ENCODE peak calls at places on chromosome 16, in six cellular contexts. E is suprapubic skin, X is breast epithelium, S is esophagus muscularis mucosa, C is stomach, P is H1. I is an unnamed sample. For H3K36me3, the result is how much of the 10 kb centered on the place peaks cover.

GRCh38 chr16:22257440-22257839 is 39.8 kb upstream of the POLR3E start:
- DNase-seq in E (no peak), X (no peak), S (no peak), C (no peak), P (no peak), I (no peak)

GRCh38 chr16:81214745-81215166 is 23.7 kb upstream of the BCO1 start:
- DNase-seq in E (no peak), X (no peak), S (no peak), C (peak), P (peak), I (no peak)

GRCh38 chr16:11585460-11586374 is 1.0 kb downstream of the LITAF start:
- DNase-seq in E (peak), X (no peak), S (no peak), C (peak), P (no peak), I (no peak)

GRCh38 chr16:21646721-21647561 is 5.5 kb downstream of the IGSF6 start:
- DNase-seq in E (no peak), X (no peak), S (no peak), C (peak), P (no peak), I (no peak)

GRCh38 chr16:85227262-85227923 is 115.1 kb upstream of the CIBAR2 start:
- DNase-seq in E (no peak), X (no peak), S (no peak), C (no peak), P (no peak), I (no peak)

GRCh38 chr16:70161350-70161749 is 12.2 kb upstream of the CLEC18C start:
- DNase-seq in E (peak), X (no peak), S (peak), C (no peak), P (no peak), I (no peak)

GRCh38 chr16:49628148-49628547 is 227.8 kb downstream of the ZNF423 start:
- DNase-seq in E (no peak), X (no peak), S (no peak), C (no peak), P (no peak), I (no peak)

GRCh38 chr16:52580488-52580887 is 33.5 kb upstream of the TOX3 start:
- DNase-seq in E (no peak), X (no peak), S (no peak), C (no peak), P (no peak), I (no peak)

GRCh38 chr16:89325861-89326471 is 108.5 kb downstream of the ZNF778 start:
- DNase-seq in E (no peak), X (no peak), S (no peak), C (peak), P (no peak), I (no peak)

GRCh38 chr16:637081-638018 is 1.2 kb upstream of the METTL26 start:
- DNase-seq in E (no peak), X (peak), S (peak), C (peak), P (no peak), I (no peak)

GRCh38 chr16:88382491-88383400 is at the start of gene ZNF469:
- DNase-seq in E (peak), X (no peak), S (no peak), C (peak), P (no peak), I (no peak)

GRCh38 chr16:30009990-30010816 is 624 bp downstream of the DOC2A start:
- DNase-seq in E (no peak), X (no peak), S (no peak), C (no peak), P (no peak), I (no peak)

GRCh38 chr16:66662445-66663194 is 33.9 kb downstream of the CMTM4 start:
- DNase-seq in E (no peak), X (no peak), S (no peak), C (no peak), P (no peak), I (no peak)

GRCh38 chr16:868846-869822 is 68.6 kb upstream of the GNG13 start:
- DNase-seq in E (no peak), X (no peak), S (no peak), C (no peak), P (no peak), I (no peak)

GRCh38 chr16:12290868-12291267 is 314.3 kb downstream of the SNX29 start:
- DNase-seq in E (no peak), X (no peak), S (no peak), C (no peak), P (no peak), I (no peak)

GRCh38 chr16:54651440-54651839 is 279.2 kb upstream of the IRX5 start:
- DNase-seq in E (no peak), X (no peak), S (no peak), C (no peak), P (peak), I (no peak)

GRCh38 chr16:79264237-79265104 is 336.1 kb downstream of the MAF start:
- DNase-seq in E (no peak), X (no peak), S (no peak), C (no peak), P (no peak), I (no peak)

GRCh38 chr16:78705694-78706093 is 606.2 kb downstream of the WWOX start:
- DNase-seq in E (no peak), X (no peak), S (no peak), C (no peak), P (no peak), I (no peak)

GRCh38 chr16:65547799-65548446 is 426.1 kb upstream of the CDH11 start:
- DNase-seq in E (no peak), X (no peak), S (no peak), C (no peak), P (no peak), I (no peak)

GRCh38 chr16:66961065-66961744 is at the start of gene CES3:
- DNase-seq in E (no peak), X (no peak), S (no peak), C (peak), P (peak), I (no peak)

GRCh38 chr16:87198881-87199280 is 118.3 kb downstream of the C16orf95 start:
- DNase-seq in E (no peak), X (no peak), S (no peak), C (no peak), P (no peak), I (no peak)

GRCh38 chr16:46789499-46790414 is 41.2 kb downstream of the C16orf87 start:
- DNase-seq in E (peak), X (peak), S (no peak), C (peak), P (peak), I (no peak)

GRCh38 chr16:56964243-56965148 is 2.7 kb downstream of the CETP start:
- DNase-seq in E (peak), X (peak), S (peak), C (peak), P (peak), I (no peak)

GRCh38 chr16:30585022-30585399 is 486 bp downstream of the ZNF785 start:
- DNase-seq in E (no peak), X (no peak), S (no peak), C (no peak), P (no peak), I (no peak)

GRCh38 chr16:19288872-19289799 is 3.6 kb downstream of the CLEC19A start:
- DNase-seq in E (no peak), X (no peak), S (no peak), C (no peak), P (no peak), I (no peak)

GRCh38 chr16:89162314-89162713 is 9.2 kb upstream of the CDH15 start:
- DNase-seq in E (no peak), X (no peak), S (no peak), C (no peak), P (no peak), I (no peak)

GRCh38 chr16:50592996-50593395 is 44.8 kb downstream of the NKD1 start:
- DNase-seq in E (no peak), X (no peak), S (no peak), C (no peak), P (no peak), I (no peak)

GRCh38 chr16:10077861-10078260 is 104.4 kb downstream of the GRIN2A start:
- DNase-seq in E (no peak), X (no peak), S (no peak), C (no peak), P (no peak), I (no peak)

GRCh38 chr16:88061346-88062110 is 110.3 kb downstream of the BANP start:
- DNase-seq in E (no peak), X (no peak), S (no peak), C (no peak), P (no peak), I (no peak)

GRCh38 chr16:84724619-84725307 is 25.0 kb downstream of the USP10 start:
- DNase-seq in E (no peak), X (no peak), S (no peak), C (no peak), P (no peak), I (no peak)

GRCh38 chr16:25966172-25967097 is 274.7 kb downstream of the HS3ST4 start:
- DNase-seq in E (no peak), X (no peak), S (no peak), C (no peak), P (no peak), I (no peak)

GRCh38 chr16:11097094-11097781 is 152.9 kb downstream of the CLEC16A start:
- DNase-seq in E (no peak), X (no peak), S (no peak), C (no peak), P (no peak), I (no peak)

GRCh38 chr16:4603624-4604170 is 11.0 kb downstream of the UBALD1 start:
- DNase-seq in E (no peak), X (no peak), S (no peak), C (no peak), P (no peak), I (no peak)

GRCh38 chr16:28587386-28587785 is 9.5 kb downstream of the SULT1A2 start:
- DNase-seq in E (no peak), X (no peak), S (no peak), C (no peak), P (no peak), I (no peak)

GRCh38 chr16:49590166-49590871 is 216.7 kb downstream of the C16orf78 start:
- DNase-seq in E (no peak), X (no peak), S (no peak), C (peak), P (no peak), I (no peak)

GRCh38 chr16:71406724-71407123 is 35.1 kb downstream of the TLE7 start:
- DNase-seq in E (no peak), X (no peak), S (no peak), C (no peak), P (no peak), I (no peak)

GRCh38 chr16:68762996-68763756 is 26.1 kb downstream of the CDH1 start:
- DNase-seq in E (no peak), X (no peak), S (no peak), C (no peak), P (no peak), I (no peak)

GRCh38 chr16:87457051-87457611 is 35.7 kb downstream of the ZCCHC14 start:
- DNase-seq in E (no peak), X (no peak), S (no peak), C (no peak), P (no peak), I (no peak)

GRCh38 chr16:57618306-57619132 is 9.9 kb upstream of the ADGRG1 start:
- DNase-seq in E (peak), X (peak), S (no peak), C (peak), P (no peak), I (no peak)

DNA sequence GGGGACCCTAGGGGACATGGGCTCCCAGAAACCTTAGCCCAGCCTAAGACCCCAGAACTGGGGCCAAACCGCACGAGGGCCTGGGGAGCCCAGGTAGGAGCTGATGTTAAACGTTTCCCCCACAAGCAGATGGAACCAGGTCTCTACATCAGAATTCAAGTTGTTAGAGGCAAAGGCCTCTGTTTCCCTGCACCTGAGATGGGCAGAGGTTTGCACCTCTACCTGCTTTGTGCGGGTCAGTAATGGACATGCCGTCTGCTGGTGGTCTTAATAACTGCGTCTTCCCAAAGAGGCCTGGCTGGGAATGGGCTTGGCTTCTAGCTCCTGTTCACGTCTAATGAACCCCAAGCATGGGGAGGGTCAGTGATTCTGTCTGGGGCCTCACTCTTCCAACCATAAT is 79.1 kb downstream of the NDE1 start:
- DNase-seq in E (no peak), X (no peak), S (no peak), C (no peak), P (no peak), I (no peak)
- TF ChIP-seq POLR2AphosphoS5 in E (no peak), X (no peak), S (peak), C (no peak), P (no peak), I (no peak)

GRCh38 chr16:82857693-82858337 is 231.0 kb downstream of the CDH13 start:
- DNase-seq in E (no peak), X (no peak), S (no peak), C (no peak), P (no peak), I (no peak)

GRCh38 chr16:82859638-82860037 is 232.9 kb downstream of the CDH13 start:
- DNase-seq in E (no peak), X (no peak), S (no peak), C (no peak), P (no peak), I (no peak)

GRCh38 chr16:82852388-82852998 is 225.7 kb downstream of the CDH13 start:
- DNase-seq in E (no peak), X (no peak), S (no peak), C (no peak), P (no peak), I (no peak)

GRCh38 chr16:82855471-82855870 is 228.7 kb downstream of the CDH13 start:
- DNase-seq in E (no peak), X (no peak), S (no peak), C (no peak), P (no peak), I (no peak)
- H3K36me3 ChIP-seq in E (under half), X (under half), S (under half), C (under half), P (under half), I (under half)

GRCh38 chr16:75456971-75457370 is 7.5 kb downstream of the TMEM170A start:
- DNase-seq in E (no peak), X (no peak), S (no peak), C (no peak), P (no peak), I (no peak)

GRCh38 chr16:75457485-75458021 is 6.9 kb downstream of the TMEM170A start:
- DNase-seq in E (no peak), X (no peak), S (no peak), C (no peak), P (no peak), I (no peak)

GRCh38 chr16:75458439-75458838 is 6.0 kb downstream of the TMEM170A start:
- DNase-seq in E (no peak), X (no peak), S (no peak), C (no peak), P (no peak), I (no peak)

GRCh38 chr16:75459691-75460090 is 4.8 kb downstream of the TMEM170A start:
- DNase-seq in E (no peak), X (no peak), S (no peak), C (no peak), P (no peak), I (no peak)

GRCh38 chr16:75458029-75458428 is 6.5 kb downstream of the TMEM170A start:
- DNase-seq in E (no peak), X (no peak), S (no peak), C (no peak), P (no peak), I (no peak)
- H3K27ac ChIP-seq in E (no peak), X (no peak), S (no peak), C (no peak), P (no peak), I (no peak)

GRCh38 chr16:75062135-75062943 is 54.2 kb downstream of the LDHD start:
- DNase-seq in E (no peak), X (no peak), S (no peak), C (peak), P (no peak), I (no peak)
- TF ChIP-seq POLR2AphosphoS5 in E (no peak), X (no peak), S (no peak), C (no peak), P (no peak), I (no peak)

I was measured in SK-N-MC.